ENCODE peak calls at places on chromosomes 16 and 17, in seven cellular contexts. M is neuronal stem cell, R is K562, Q is PC-3, G is PC-9, A is GM23248, S is SK-N-SH. T is an unnamed sample. For H3K4me1, the result is how much of the 10 kb centered on the place peaks cover.

GRCh38 chr17:69320210-69320907 is 6.6 kb downstream of the ABCA5 start:
- DNase-seq in M (no peak), S (no peak), G (no peak), Q (peak), A (peak), R (no peak), T (no peak)

GRCh38 chr16:54106078-54106477 is 180.5 kb downstream of the IRX3 start:
- DNase-seq in Q (no peak), M (no peak), R (no peak), G (no peak), S (no peak), A (no peak), T (no peak)

GRCh38 chr17:61966201-61966600 is 38.4 kb upstream of the INTS2 start:
- DNase-seq in A (no peak), S (peak), G (no peak), M (no peak), Q (no peak), R (peak), T (no peak)

GRCh38 chr16:50292566-50292948 is 26.2 kb downstream of the ADCY7 start:
- DNase-seq in Q (no peak), A (no peak), R (no peak), G (no peak), S (no peak), M (no peak), T (no peak)

GRCh38 chr16:71345031-71345430 is 13.5 kb upstream of the CALB2 start:
- DNase-seq in G (no peak), Q (no peak), A (no peak), S (no peak), R (no peak), M (peak), T (no peak)

GRCh38 chr17:50687200-50688066 is 20.3 kb downstream of the ANKRD40 start:
- DNase-seq in M (no peak), S (peak), G (no peak), R (no peak), Q (no peak), A (peak), T (no peak)

GRCh38 chr17:77487211-77487629 is 346.5 kb downstream of the SEC14L1 start:
- DNase-seq in R (no peak), G (no peak), S (no peak), Q (no peak), A (no peak), M (no peak), T (no peak)

GRCh38 chr17:42279776-42280630 is 3.8 kb upstream of the STAT5B start:
- DNase-seq in R (peak), A (no peak), M (no peak), S (peak), Q (no peak), G (no peak), T (no peak)

GRCh38 chr16:60922920-60923319 is 1113.3 kb downstream of the CDH8 start:
- DNase-seq in S (no peak), M (no peak), A (no peak), Q (no peak), G (no peak), R (no peak), T (no peak)

GRCh38 chr16:52613508-52613907 is 66.6 kb upstream of the TOX3 start:
- DNase-seq in M (no peak), Q (no peak), G (no peak), S (no peak), A (no peak), R (no peak), T (no peak)

GRCh38 chr17:74199306-74200092 is 4.0 kb upstream of the RPL38 start:
- DNase-seq in A (peak), G (peak), R (peak), Q (peak), S (peak), M (peak), T (no peak)

GRCh38 chr16:65069766-65070165 is 52.1 kb downstream of the CDH11 start:
- DNase-seq in A (peak), G (no peak), M (no peak), Q (no peak), S (no peak), R (no peak), T (no peak)

GRCh38 chr17:35089846-35090193 is 26.3 kb upstream of the RFFL start:
- DNase-seq in S (no peak), M (no peak), Q (peak), A (peak), R (peak), G (no peak), T (no peak)

DNA sequence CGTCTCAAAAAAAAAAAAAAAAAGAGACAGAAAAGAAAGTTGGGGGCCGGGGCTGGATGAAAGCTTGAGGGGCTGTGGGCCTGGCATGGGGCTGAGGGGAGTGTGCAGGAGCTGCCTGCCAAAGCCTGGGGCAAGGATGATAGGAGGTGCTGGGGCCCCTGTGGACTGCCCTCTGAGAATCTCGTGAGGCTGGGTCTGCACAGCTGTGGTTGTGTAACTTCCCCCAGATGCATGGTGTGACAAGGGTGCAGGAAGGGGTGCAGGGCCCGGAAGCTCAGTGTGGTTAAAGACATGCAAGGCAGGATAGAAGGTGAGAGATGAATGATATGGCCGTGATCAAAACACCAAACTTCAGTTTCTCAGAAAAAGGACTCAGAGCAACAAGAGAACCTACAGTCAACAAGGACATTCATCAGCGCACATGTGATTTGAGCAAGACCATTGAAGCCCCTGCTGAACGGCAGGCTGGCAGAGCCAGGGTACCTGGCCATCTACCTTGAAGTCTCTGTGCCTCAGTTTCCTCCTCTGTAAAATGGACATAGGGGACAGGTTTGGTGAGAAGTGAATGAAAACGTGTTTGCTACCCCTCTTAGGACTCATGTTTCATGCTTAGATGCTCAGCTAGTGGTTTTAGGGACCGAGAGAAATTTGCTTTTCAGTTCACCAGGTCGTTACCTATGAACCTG is 9.6 kb downstream of the IL32 start:
- DNase-seq in G (no peak), Q (no peak), R (no peak), A (no peak), M (no peak), S (no peak), T (no peak)
- H2AFZ ChIP-seq in G (no peak), Q (no peak), R (no peak), A (no peak), M (no peak), S (no peak), T (no peak)

DNA sequence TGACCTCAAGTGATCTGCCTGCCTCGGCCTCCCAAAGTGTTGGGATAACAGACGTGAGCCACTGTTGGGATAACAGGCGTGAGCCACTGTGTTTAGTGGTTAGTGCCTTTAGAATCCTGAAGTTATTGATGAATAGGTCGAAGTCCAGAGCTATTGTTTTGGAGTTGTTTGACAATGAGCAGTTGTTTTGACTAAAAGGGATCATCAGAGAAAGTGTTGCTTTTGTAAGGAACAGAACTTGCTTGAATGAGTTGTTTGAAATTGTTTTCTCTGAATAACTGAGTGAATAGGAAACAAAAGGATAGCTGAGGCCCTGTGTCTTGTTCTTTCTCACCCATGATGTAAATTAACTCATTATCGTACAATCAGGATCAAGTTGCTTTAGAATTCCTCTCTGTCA is 46.6 kb downstream of the PRPSAP2 start:
- DNase-seq in M (no peak), Q (no peak), G (no peak), S (no peak), A (no peak), R (no peak), T (no peak)
- H3K27ac ChIP-seq in M (no peak), Q (no peak), G (no peak), S (no peak), A (no peak), R (no peak), T (no peak)

DNA sequence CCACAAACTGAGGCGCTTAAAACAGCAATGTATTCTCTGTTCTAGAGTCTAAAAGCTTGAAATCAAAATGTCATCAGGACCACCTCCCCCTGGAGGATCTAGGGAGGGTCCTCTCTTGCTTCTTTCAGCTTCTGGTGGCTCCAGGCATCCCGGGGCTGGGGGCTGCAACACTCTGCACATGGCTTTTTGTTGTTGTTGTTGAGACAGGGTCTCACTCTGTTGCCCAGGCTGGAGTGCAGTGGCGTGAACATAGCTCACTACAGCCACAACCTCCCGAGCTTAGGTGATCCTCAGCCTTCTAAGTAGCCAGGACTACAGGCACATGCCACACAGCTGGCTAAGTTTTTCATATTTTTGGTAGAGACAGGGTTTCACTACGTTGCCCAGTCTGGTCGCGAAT is 37.0 kb upstream of the SNN start:
- DNase-seq in R (no peak), S (no peak), A (no peak), Q (no peak), M (no peak), G (no peak), T (no peak)
- H3K4me1 ChIP-seq in R (under half), S (under half), A (half or more), Q (under half), M (under half), G (under half), T (under half)

GRCh38 chr16:66483689-66484452 is 56.8 kb downstream of the BEAN1 start:
- DNase-seq in R (peak), S (peak), Q (peak), M (peak), G (peak), A (peak), T (no peak)
- H2AFZ ChIP-seq in R (no peak), S (no peak), Q (no peak), M (no peak), G (no peak), A (no peak), T (no peak)